ENCODE peak calls at places on chromosomes 2 and 18, in eight cellular contexts. One of them, this sample, is unnamed.

GRCh38 chr2:37585295-37585908 is 86.0 kb downstream of the CDC42EP3 start:
- DNase-seq in HFF-Myc: no peak
- DNase-seq in CD14-positive monocyte: no peak
- DNase-seq in PC-9: peak
- DNase-seq in Panc1: no peak
- DNase-seq in glutamatergic neuron: no peak
- DNase-seq in fibroblast of villous mesenchyme: peak
- DNase-seq in retinal pigment epithelial cell: no peak
- DNase-seq in this sample: no peak

GRCh38 chr2:11753452-11753885 is 7.0 kb downstream of the LPIN1 start:
- DNase-seq in HFF-Myc: no peak
- DNase-seq in fibroblast of villous mesenchyme: no peak
- DNase-seq in Panc1: no peak
- DNase-seq in retinal pigment epithelial cell: no peak
- DNase-seq in PC-9: peak
- DNase-seq in glutamatergic neuron: no peak
- DNase-seq in CD14-positive monocyte: peak
- DNase-seq in this sample: no peak

GRCh38 chr2:219645631-219646527 is 18.4 kb downstream of the SLC4A3 start:
- DNase-seq in retinal pigment epithelial cell: peak
- DNase-seq in PC-9: no peak
- DNase-seq in CD14-positive monocyte: no peak
- DNase-seq in Panc1: no peak
- DNase-seq in glutamatergic neuron: no peak
- DNase-seq in fibroblast of villous mesenchyme: peak
- DNase-seq in HFF-Myc: peak
- DNase-seq in this sample: peak

GRCh38 chr18:59712311-59712710 is 15.1 kb upstream of the CCBE1 start:
- DNase-seq in HFF-Myc: no peak
- DNase-seq in Panc1: no peak
- DNase-seq in glutamatergic neuron: no peak
- DNase-seq in fibroblast of villous mesenchyme: no peak
- DNase-seq in PC-9: peak
- DNase-seq in retinal pigment epithelial cell: no peak
- DNase-seq in CD14-positive monocyte: no peak
- DNase-seq in this sample: no peak

GRCh38 chr2:106869512-106870276 is 16.3 kb downstream of the ST6GAL2 start:
- DNase-seq in HFF-Myc: no peak
- DNase-seq in fibroblast of villous mesenchyme: no peak
- DNase-seq in CD14-positive monocyte: no peak
- DNase-seq in retinal pigment epithelial cell: no peak
- DNase-seq in Panc1: no peak
- DNase-seq in PC-9: no peak
- DNase-seq in glutamatergic neuron: no peak
- DNase-seq in this sample: no peak

GRCh38 chr2:37784071-37784758 is 112.8 kb upstream of the CDC42EP3 start:
- DNase-seq in retinal pigment epithelial cell: no peak
- DNase-seq in HFF-Myc: peak
- DNase-seq in Panc1: no peak
- DNase-seq in PC-9: no peak
- DNase-seq in fibroblast of villous mesenchyme: no peak
- DNase-seq in CD14-positive monocyte: no peak
- DNase-seq in glutamatergic neuron: no peak
- DNase-seq in this sample: no peak

GRCh38 chr2:144086965-144087364 is 433.0 kb downstream of the ZEB2 start:
- DNase-seq in HFF-Myc: no peak
- DNase-seq in CD14-positive monocyte: no peak
- DNase-seq in fibroblast of villous mesenchyme: peak
- DNase-seq in glutamatergic neuron: no peak
- DNase-seq in retinal pigment epithelial cell: no peak
- DNase-seq in PC-9: no peak
- DNase-seq in Panc1: no peak
- DNase-seq in this sample: no peak

GRCh38 chr18:9736942-9737813 is 29.1 kb downstream of the RAB31 start:
- DNase-seq in retinal pigment epithelial cell: no peak
- DNase-seq in HFF-Myc: no peak
- DNase-seq in PC-9: peak
- DNase-seq in Panc1: peak
- DNase-seq in fibroblast of villous mesenchyme: no peak
- DNase-seq in glutamatergic neuron: no peak
- DNase-seq in CD14-positive monocyte: no peak
- DNase-seq in this sample: peak

GRCh38 chr2:70619167-70619566 is 65.5 kb upstream of the TGFA start:
- DNase-seq in HFF-Myc: no peak
- DNase-seq in retinal pigment epithelial cell: no peak
- DNase-seq in fibroblast of villous mesenchyme: no peak
- DNase-seq in Panc1: no peak
- DNase-seq in PC-9: no peak
- DNase-seq in CD14-positive monocyte: no peak
- DNase-seq in glutamatergic neuron: no peak
- DNase-seq in this sample: no peak

GRCh38 chr2:161414385-161415040 is 1.6 kb upstream of the TBR1 start:
- DNase-seq in HFF-Myc: no peak
- DNase-seq in retinal pigment epithelial cell: no peak
- DNase-seq in glutamatergic neuron: peak
- DNase-seq in fibroblast of villous mesenchyme: peak
- DNase-seq in CD14-positive monocyte: no peak
- DNase-seq in Panc1: no peak
- DNase-seq in PC-9: no peak
- DNase-seq in this sample: no peak

GRCh38 chr2:8794923-8795825 is 42.2 kb downstream of the KIDINS220 start:
- DNase-seq in Panc1: no peak
- DNase-seq in CD14-positive monocyte: no peak
- DNase-seq in PC-9: no peak
- DNase-seq in HFF-Myc: no peak
- DNase-seq in retinal pigment epithelial cell: no peak
- DNase-seq in fibroblast of villous mesenchyme: peak
- DNase-seq in glutamatergic neuron: no peak
- DNase-seq in this sample: no peak

GRCh38 chr2:19359456-19359855 is 1.0 kb upstream of the OSR1 start:
- DNase-seq in PC-9: no peak
- DNase-seq in retinal pigment epithelial cell: no peak
- DNase-seq in CD14-positive monocyte: no peak
- DNase-seq in HFF-Myc: no peak
- DNase-seq in Panc1: no peak
- DNase-seq in glutamatergic neuron: no peak
- DNase-seq in fibroblast of villous mesenchyme: no peak
- DNase-seq in this sample: no peak

GRCh38 chr2:85925216-85925671 is 36.5 kb upstream of the ST3GAL5 start:
- DNase-seq in CD14-positive monocyte: no peak
- DNase-seq in retinal pigment epithelial cell: no peak
- DNase-seq in fibroblast of villous mesenchyme: no peak
- DNase-seq in PC-9: no peak
- DNase-seq in HFF-Myc: no peak
- DNase-seq in Panc1: no peak
- DNase-seq in glutamatergic neuron: no peak
- DNase-seq in this sample: no peak

GRCh38 chr2:150609831-150610582 is 122.5 kb upstream of the RND3 start:
- DNase-seq in Panc1: no peak
- DNase-seq in CD14-positive monocyte: no peak
- DNase-seq in PC-9: no peak
- DNase-seq in fibroblast of villous mesenchyme: peak
- DNase-seq in glutamatergic neuron: no peak
- DNase-seq in HFF-Myc: peak
- DNase-seq in retinal pigment epithelial cell: no peak
- DNase-seq in this sample: no peak

GRCh38 chr2:105294844-105295481 is 34.6 kb downstream of the TGFBRAP1 start:
- DNase-seq in HFF-Myc: peak
- DNase-seq in CD14-positive monocyte: no peak
- DNase-seq in PC-9: peak
- DNase-seq in Panc1: peak
- DNase-seq in glutamatergic neuron: peak
- DNase-seq in retinal pigment epithelial cell: peak
- DNase-seq in fibroblast of villous mesenchyme: peak
- DNase-seq in this sample: no peak

GRCh38 chr2:42171396-42171971 is 2.3 kb downstream of the EML4 start:
- DNase-seq in CD14-positive monocyte: no peak
- DNase-seq in PC-9: no peak
- DNase-seq in fibroblast of villous mesenchyme: peak
- DNase-seq in Panc1: no peak
- DNase-seq in retinal pigment epithelial cell: no peak
- DNase-seq in glutamatergic neuron: no peak
- DNase-seq in HFF-Myc: no peak
- DNase-seq in this sample: no peak

GRCh38 chr2:109497447-109497846 is 116.3 kb downstream of the SEPTIN10 start:
- DNase-seq in CD14-positive monocyte: no peak
- DNase-seq in fibroblast of villous mesenchyme: peak
- DNase-seq in glutamatergic neuron: no peak
- DNase-seq in PC-9: no peak
- DNase-seq in HFF-Myc: peak
- DNase-seq in Panc1: no peak
- DNase-seq in retinal pigment epithelial cell: no peak
- DNase-seq in this sample: peak

GRCh38 chr2:223967981-223968380 is 10.7 kb downstream of the MRPL44 start:
- DNase-seq in HFF-Myc: no peak
- DNase-seq in fibroblast of villous mesenchyme: peak
- DNase-seq in PC-9: peak
- DNase-seq in glutamatergic neuron: no peak
- DNase-seq in CD14-positive monocyte: no peak
- DNase-seq in retinal pigment epithelial cell: peak
- DNase-seq in Panc1: no peak
- DNase-seq in this sample: no peak

GRCh38 chr2:185208261-185208660 is 530.3 kb upstream of the FSIP2 start:
- DNase-seq in glutamatergic neuron: peak
- DNase-seq in HFF-Myc: no peak
- DNase-seq in Panc1: no peak
- DNase-seq in fibroblast of villous mesenchyme: peak
- DNase-seq in PC-9: no peak
- DNase-seq in CD14-positive monocyte: no peak
- DNase-seq in retinal pigment epithelial cell: no peak
- DNase-seq in this sample: no peak
- TF ChIP-seq CTCF in glutamatergic neuron: peak
- TF ChIP-seq CTCF in HFF-Myc: no peak
- TF ChIP-seq CTCF in Panc1: peak
- TF ChIP-seq CTCF in fibroblast of villous mesenchyme: no peak
- TF ChIP-seq CTCF in PC-9: peak
- TF ChIP-seq CTCF in CD14-positive monocyte: no peak
- TF ChIP-seq CTCF in retinal pigment epithelial cell: peak
- TF ChIP-seq CTCF in this sample: peak

DNA sequence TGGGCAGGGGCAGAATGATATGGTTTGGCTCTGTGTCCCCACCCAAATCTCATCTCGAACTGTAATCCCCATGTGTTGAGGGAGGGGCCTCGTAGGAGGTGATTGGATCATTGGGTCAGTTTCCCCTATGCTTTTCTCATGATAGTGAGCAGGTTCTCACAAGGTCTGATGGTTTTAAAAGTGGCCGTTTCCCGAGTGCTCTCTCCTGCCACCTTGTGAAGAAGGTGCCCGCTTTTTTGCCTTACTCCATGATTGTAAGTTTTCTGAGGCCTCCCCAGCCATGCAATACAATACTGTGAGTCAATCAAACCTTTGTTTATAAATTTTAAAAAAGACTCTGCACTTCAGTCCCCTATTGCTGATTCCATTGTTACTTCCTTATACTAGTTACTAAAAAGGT is 82.9 kb upstream of the CDKL4 start:
- DNase-seq in HFF-Myc: no peak
- DNase-seq in retinal pigment epithelial cell: no peak
- DNase-seq in CD14-positive monocyte: no peak
- DNase-seq in Panc1: no peak
- DNase-seq in fibroblast of villous mesenchyme: no peak
- DNase-seq in PC-9: no peak
- DNase-seq in glutamatergic neuron: no peak
- DNase-seq in this sample: no peak
- TF ChIP-seq CTCF in HFF-Myc: no peak
- TF ChIP-seq CTCF in retinal pigment epithelial cell: no peak
- TF ChIP-seq CTCF in CD14-positive monocyte: no peak
- TF ChIP-seq CTCF in Panc1: peak
- TF ChIP-seq CTCF in fibroblast of villous mesenchyme: no peak
- TF ChIP-seq CTCF in PC-9: no peak
- TF ChIP-seq CTCF in glutamatergic neuron: no peak
- TF ChIP-seq CTCF in this sample: no peak

GRCh38 chr2:241882090-241882625 is 12.6 kb downstream of the RTP5 start:
- DNase-seq in fibroblast of villous mesenchyme: peak
- DNase-seq in Panc1: no peak
- DNase-seq in CD14-positive monocyte: peak
- DNase-seq in HFF-Myc: no peak
- DNase-seq in retinal pigment epithelial cell: no peak
- DNase-seq in glutamatergic neuron: no peak
- DNase-seq in PC-9: no peak
- DNase-seq in this sample: no peak
- TF ChIP-seq CTCF in fibroblast of villous mesenchyme: no peak
- TF ChIP-seq CTCF in Panc1: no peak
- TF ChIP-seq CTCF in CD14-positive monocyte: no peak
- TF ChIP-seq CTCF in HFF-Myc: no peak
- TF ChIP-seq CTCF in retinal pigment epithelial cell: no peak
- TF ChIP-seq CTCF in glutamatergic neuron: peak
- TF ChIP-seq CTCF in PC-9: no peak
- TF ChIP-seq CTCF in this sample: no peak

DNA sequence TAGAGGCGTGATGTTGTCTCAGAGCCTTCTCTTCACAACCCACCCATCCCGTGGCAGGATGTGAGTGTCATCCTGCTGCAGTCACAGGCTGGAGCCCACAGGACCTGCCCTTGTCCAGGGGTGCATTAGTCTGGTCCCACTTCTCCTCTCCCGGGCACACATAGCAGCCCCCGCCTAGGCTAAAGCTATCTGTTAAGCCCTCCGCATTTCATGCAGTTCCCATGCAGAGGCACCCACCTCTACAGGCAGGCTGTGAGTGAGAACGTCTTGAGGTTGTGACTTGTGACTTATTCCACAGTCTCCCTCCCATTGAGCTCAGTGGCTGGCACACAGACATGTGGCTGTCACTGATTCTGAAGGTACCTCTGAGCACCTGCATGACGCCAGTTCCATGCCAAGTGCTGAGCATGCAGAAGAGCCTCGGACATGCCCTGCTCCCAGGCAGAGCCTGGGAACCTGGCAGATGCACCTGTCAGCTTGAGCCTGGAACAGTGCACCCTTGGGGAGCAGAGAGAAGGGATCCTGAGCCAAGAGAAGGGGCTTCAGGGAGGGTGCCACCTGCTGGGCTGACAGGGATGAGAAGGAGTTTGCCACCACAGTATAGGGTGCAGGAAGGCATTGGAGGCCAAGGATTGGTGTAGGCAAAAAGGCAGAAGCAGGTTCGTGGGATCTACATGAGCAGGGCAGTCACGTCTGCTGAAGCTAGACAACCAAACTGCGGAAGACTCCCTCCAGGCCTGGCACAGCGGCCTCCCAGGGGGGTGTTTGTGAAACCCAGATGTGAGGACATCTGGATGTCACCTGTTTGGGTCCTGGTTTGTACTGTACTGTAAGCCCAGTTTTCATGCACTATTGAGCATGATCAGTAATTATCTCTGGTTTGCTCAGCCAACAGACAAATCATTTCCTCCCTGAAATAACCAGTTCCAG is 213.6 kb downstream of the GLI2 start:
- DNase-seq in glutamatergic neuron: no peak
- DNase-seq in PC-9: no peak
- DNase-seq in HFF-Myc: no peak
- DNase-seq in CD14-positive monocyte: no peak
- DNase-seq in fibroblast of villous mesenchyme: peak
- DNase-seq in retinal pigment epithelial cell: no peak
- DNase-seq in Panc1: no peak
- DNase-seq in this sample: no peak
- TF ChIP-seq CTCF in glutamatergic neuron: peak
- TF ChIP-seq CTCF in PC-9: peak
- TF ChIP-seq CTCF in HFF-Myc: peak
- TF ChIP-seq CTCF in CD14-positive monocyte: no peak
- TF ChIP-seq CTCF in fibroblast of villous mesenchyme: peak
- TF ChIP-seq CTCF in retinal pigment epithelial cell: peak
- TF ChIP-seq CTCF in Panc1: no peak
- TF ChIP-seq CTCF in this sample: peak

This sample was measured in kidney epithelial cell.